ENCODE peak calls at places on chromosome 15, in five cellular contexts. N, X, O, C and L are unnamed samples.

GRCh38 chr15:93180656-93181055 is 91.6 kb upstream of the RGMA start:
- DNase-seq in N (no peak), X (no peak), O (no peak), C (no peak), L (no peak)

GRCh38 chr15:79572691-79573340 is 140.7 kb downstream of the MINAR1 start:
- DNase-seq in N (no peak), X (no peak), O (no peak), C (no peak), L (peak)

GRCh38 chr15:66876423-66876730 is 174.3 kb downstream of the SMAD6 start:
- DNase-seq in N (no peak), X (no peak), O (no peak), C (no peak), L (no peak)

GRCh38 chr15:52217186-52217585 is 26.0 kb upstream of the GNB5 start:
- DNase-seq in N (no peak), X (no peak), O (no peak), C (peak), L (no peak)

GRCh38 chr15:90994059-90994416 is 297 bp downstream of the PRC1 start:
- DNase-seq in N (no peak), X (no peak), O (peak), C (peak), L (no peak)

GRCh38 chr15:64706011-64706911 is 69.1 kb downstream of the RBPMS2 start:
- DNase-seq in N (no peak), X (no peak), O (no peak), C (no peak), L (no peak)

GRCh38 chr15:74141591-74141990 is 11.2 kb downstream of the ISLR2 start:
- DNase-seq in N (no peak), X (no peak), O (no peak), C (no peak), L (no peak)

GRCh38 chr15:90918835-90919234 is 13.5 kb downstream of the HDDC3 start:
- DNase-seq in N (no peak), X (no peak), O (no peak), C (no peak), L (no peak)

GRCh38 chr15:93200448-93201226 is 111.6 kb upstream of the RGMA start:
- DNase-seq in N (no peak), X (no peak), O (no peak), C (no peak), L (peak)

GRCh38 chr15:68621535-68621934 is 42.7 kb downstream of the CORO2B start:
- DNase-seq in N (no peak), X (no peak), O (no peak), C (no peak), L (no peak)

GRCh38 chr15:56913670-56914069 is 4.8 kb upstream of the TCF12 start:
- DNase-seq in N (no peak), X (no peak), O (no peak), C (no peak), L (no peak)

GRCh38 chr15:68623301-68623892 is 44.6 kb downstream of the CORO2B start:
- DNase-seq in N (no peak), X (no peak), O (no peak), C (no peak), L (no peak)

GRCh38 chr15:68337826-68338225 is 60.3 kb downstream of the FEM1B start:
- DNase-seq in N (no peak), X (no peak), O (no peak), C (no peak), L (no peak)

GRCh38 chr15:84616235-84616634 is 15.4 kb downstream of the ZSCAN2 start:
- DNase-seq in N (no peak), X (no peak), O (no peak), C (no peak), L (no peak)

GRCh38 chr15:69357773-69358765 is 56.1 kb upstream of the KIF23 start:
- DNase-seq in N (no peak), X (no peak), O (peak), C (no peak), L (no peak)

GRCh38 chr15:60299452-60300047 is 98.2 kb downstream of the ANXA2 start:
- DNase-seq in N (no peak), X (peak), O (no peak), C (no peak), L (peak)

GRCh38 chr15:27328616-27329015 is 357.6 kb downstream of the GABRG3 start:
- DNase-seq in N (no peak), X (no peak), O (no peak), C (no peak), L (no peak)